ENCODE peak calls at places on chromosomes 6 and 20, in ten cellular contexts. C is Karpas-422, T is astrocyte of the spinal cord, F is lower lobe of right lung, B is mesendoderm, L is M059J, M is kidney tubule cell, Q is HEK293T, S is fibroblast of the conjunctiva, V is HTR-8/SVneo. N is an unnamed sample.

GRCh38 chr6:79453558-79454042 is 83.6 kb downstream of the LCA5 start:
- DNase-seq in S (no peak), L (no peak), T (peak; percentile 38), M (peak; percentile 46), F (no peak), C (no peak), B (no peak), Q (no peak), V (peak; percentile 14), N (peak; percentile 32)

GRCh38 chr6:5285081-5285480 is 23.8 kb downstream of the FARS2 start:
- DNase-seq in Q (no peak), L (no peak), V (no peak), C (no peak), F (no peak), T (no peak), M (no peak), B (no peak), S (no peak), N (no peak)

GRCh38 chr6:164616917-164617524 is 692.4 kb downstream of the C6orf118 start:
- DNase-seq in S (no peak), C (no peak), F (no peak), B (no peak), V (no peak), M (no peak), L (no peak), T (no peak), Q (no peak), N (no peak)

GRCh38 chr6:144346719-144347446 is 61.7 kb downstream of the UTRN start:
- DNase-seq in T (peak; percentile 72), C (no peak), Q (no peak), V (peak; percentile 62), S (no peak), L (peak; percentile 92), B (peak; percentile 55), F (no peak), M (peak; percentile 76), N (peak; percentile 56)

GRCh38 chr6:33683051-33683571 is 28.4 kb downstream of the UQCC2 start:
- DNase-seq in L (no peak), M (no peak), T (no peak), V (no peak), B (no peak), C (no peak), Q (no peak), F (no peak), S (no peak), N (no peak)

GRCh38 chr20:8489094-8489883 is 357.2 kb downstream of the PLCB1 start:
- DNase-seq in T (no peak), F (no peak), B (no peak), S (no peak), M (no peak), V (no peak), C (no peak), Q (no peak), L (no peak), N (no peak)

GRCh38 chr6:151044465-151045441 is 179.3 kb downstream of the MTHFD1L start:
- DNase-seq in L (peak; percentile 96), V (peak; percentile 38), Q (no peak), F (peak; percentile 71), T (peak; percentile 97), B (peak; percentile 72), S (peak; percentile 55), C (no peak), M (peak; percentile 100), N (peak; percentile 93)

GRCh38 chr6:165850434-165851019 is 187.5 kb upstream of the PDE10A start:
- DNase-seq in L (peak; percentile 37), S (peak; percentile 29), T (peak; percentile 56), Q (peak; percentile 77), C (peak; percentile 82), V (peak; percentile 38), M (peak; percentile 57), F (peak; percentile 75), B (peak; percentile 51), N (peak; percentile 77)

GRCh38 chr6:154474636-154475428 is 35.7 kb downstream of the CNKSR3 start:
- DNase-seq in B (no peak), M (peak; percentile 94), T (peak; percentile 81), V (no peak), C (no peak), S (peak; percentile 22), L (peak; percentile 98), F (no peak), Q (no peak), N (no peak)

GRCh38 chr6:87920245-87920644 is 127.4 kb upstream of the SPACA1 start:
- DNase-seq in M (no peak), Q (no peak), B (no peak), T (no peak), C (peak; percentile 52), S (no peak), L (no peak), V (no peak), F (no peak), N (no peak)

GRCh38 chr6:35311390-35312075 is 13.9 kb downstream of the DEF6 start:
- DNase-seq in B (no peak), V (no peak), M (no peak), C (no peak), S (no peak), Q (no peak), T (no peak), L (no peak), F (no peak), N (no peak)

GRCh38 chr6:134249412-134249758 is 68.5 kb downstream of the SGK1 start:
- DNase-seq in T (no peak), B (no peak), Q (no peak), V (no peak), L (no peak), S (no peak), C (no peak), F (no peak), M (no peak), N (no peak)

GRCh38 chr6:113648698-113649097 is 208.4 kb upstream of the MARCKS start:
- DNase-seq in L (no peak), Q (no peak), F (no peak), B (no peak), T (no peak), M (no peak), C (no peak), V (no peak), S (no peak), N (no peak)

GRCh38 chr6:169678342-169678741 is 23.5 kb downstream of the WDR27 start:
- DNase-seq in M (no peak), S (no peak), L (no peak), T (no peak), Q (no peak), V (no peak), F (no peak), B (no peak), C (no peak), N (no peak)

GRCh38 chr6:24323632-24324337 is 34.1 kb downstream of the DCDC2 start:
- DNase-seq in M (peak; percentile 92), L (peak; percentile 95), C (no peak), F (no peak), B (peak; percentile 90), Q (no peak), V (no peak), S (no peak), T (peak; percentile 41), N (no peak)

GRCh38 chr6:133704371-133704770 is 184.5 kb upstream of the TCF21 start:
- DNase-seq in M (no peak), Q (no peak), S (no peak), T (peak; percentile 33), L (peak; percentile 20), B (no peak), V (no peak), F (no peak), C (no peak), N (no peak)

GRCh38 chr20:2084703-2085102 is 16.9 kb upstream of the STK35 start:
- DNase-seq in F (peak; percentile 59), L (no peak), V (no peak), S (no peak), C (no peak), Q (no peak), T (no peak), B (no peak), M (no peak), N (no peak)

GRCh38 chr6:37742401-37742760 is 44.7 kb upstream of the MDGA1 start:
- DNase-seq in M (no peak), Q (no peak), T (no peak), S (no peak), B (no peak), V (no peak), C (no peak), L (no peak), F (no peak), N (no peak)

GRCh38 chr6:21158873-21159272 is 434.7 kb upstream of the SOX4 start:
- DNase-seq in S (no peak), M (no peak), C (no peak), T (no peak), B (no peak), L (no peak), Q (no peak), V (no peak), F (no peak), N (no peak)

GRCh38 chr6:116011520-116011919 is 49.2 kb downstream of the FRK start:
- DNase-seq in V (no peak), C (no peak), Q (no peak), B (no peak), M (peak; percentile 93), L (peak; percentile 60), T (no peak), S (no peak), F (no peak), N (peak; percentile 73)

GRCh38 chr20:51121901-51122412 is 99.0 kb upstream of the KCNG1 start:
- DNase-seq in B (peak; percentile 40), Q (no peak), S (no peak), T (peak; percentile 59), C (no peak), M (peak; percentile 25), V (no peak), L (peak; percentile 15), F (no peak), N (no peak)

GRCh38 chr20:41141153-41141815 is 3.9 kb downstream of the PLCG1 start:
- DNase-seq in M (no peak), B (no peak), F (no peak), S (no peak), T (peak; percentile 56), Q (no peak), C (peak; percentile 61), L (peak; percentile 42), V (no peak), N (no peak)

GRCh38 chr6:39927159-39927558 is 7.1 kb downstream of the MOCS1 start:
- DNase-seq in C (no peak), F (no peak), Q (no peak), V (peak; percentile 60), L (peak; percentile 72), M (peak; percentile 67), S (no peak), B (peak; percentile 8), T (peak; percentile 38), N (no peak)

GRCh38 chr6:2970753-2971419 is 481 bp downstream of the SERPINB6 start:
- DNase-seq in L (peak; percentile 80), F (peak; percentile 91), T (peak; percentile 39), B (peak; percentile 67), S (no peak), M (peak; percentile 61), V (peak; percentile 60), Q (peak; percentile 51), C (no peak), N (peak; percentile 54)

GRCh38 chr6:143940011-143940597 is 68.0 kb downstream of the PLAGL1 start:
- DNase-seq in M (peak; percentile 69), Q (peak; percentile 78), C (peak; percentile 86), F (no peak), T (peak; percentile 47), B (peak; percentile 72), V (peak; percentile 59), S (peak; percentile 9), L (peak; percentile 68), N (peak; percentile 78)